ENCODE peak calls at places on chromosome 14, in four cellular contexts. One of them, this sample, is unnamed.

GRCh38 chr14:95198320-95198719 is 41.0 kb upstream of the DICER1 start:
- DNase-seq in OCI-LY7: no peak
- DNase-seq in cardiac fibroblast: no peak
- DNase-seq in heart right ventricle: no peak
- DNase-seq in this sample: no peak

GRCh38 chr14:88323520-88324199 is 591 bp upstream of the KCNK10 start:
- DNase-seq in heart right ventricle: peak
- DNase-seq in cardiac fibroblast: no peak
- DNase-seq in OCI-LY7: peak
- DNase-seq in this sample: no peak

GRCh38 chr14:52873694-52874093 is 77.2 kb downstream of the FERMT2 start:
- DNase-seq in OCI-LY7: no peak
- DNase-seq in cardiac fibroblast: peak
- DNase-seq in heart right ventricle: no peak
- DNase-seq in this sample: no peak

GRCh38 chr14:51962678-51963077 is 26.7 kb upstream of the RTRAF start:
- DNase-seq in OCI-LY7: no peak
- DNase-seq in cardiac fibroblast: peak
- DNase-seq in heart right ventricle: no peak
- DNase-seq in this sample: no peak

GRCh38 chr14:68039593-68039992 is 220.0 kb downstream of the RAD51B start:
- DNase-seq in heart right ventricle: no peak
- DNase-seq in cardiac fibroblast: no peak
- DNase-seq in OCI-LY7: no peak
- DNase-seq in this sample: no peak

GRCh38 chr14:32457213-32457920 is 128.3 kb downstream of the AKAP6 start:
- DNase-seq in cardiac fibroblast: peak
- DNase-seq in OCI-LY7: no peak
- DNase-seq in heart right ventricle: peak
- DNase-seq in this sample: no peak

GRCh38 chr14:42000450-42000849 is 393.8 kb downstream of the LRFN5 start:
- DNase-seq in OCI-LY7: no peak
- DNase-seq in cardiac fibroblast: no peak
- DNase-seq in heart right ventricle: no peak
- DNase-seq in this sample: no peak

GRCh38 chr14:37512173-37512572 is 82.9 kb downstream of the FOXA1 start:
- DNase-seq in OCI-LY7: no peak
- DNase-seq in cardiac fibroblast: no peak
- DNase-seq in heart right ventricle: no peak
- DNase-seq in this sample: no peak

GRCh38 chr14:105139831-105140239 is 28.7 kb downstream of the JAG2 start:
- DNase-seq in heart right ventricle: no peak
- DNase-seq in OCI-LY7: no peak
- DNase-seq in cardiac fibroblast: no peak
- DNase-seq in this sample: no peak

GRCh38 chr14:103581206-103581605 is 18.4 kb downstream of the COA8 start:
- DNase-seq in heart right ventricle: no peak
- DNase-seq in cardiac fibroblast: no peak
- DNase-seq in OCI-LY7: no peak
- DNase-seq in this sample: no peak

GRCh38 chr14:97719931-97720330 is 922.7 kb downstream of the VRK1 start:
- DNase-seq in OCI-LY7: no peak
- DNase-seq in heart right ventricle: no peak
- DNase-seq in cardiac fibroblast: no peak
- DNase-seq in this sample: no peak

GRCh38 chr14:50697659-50698290 is 29.7 kb upstream of the SAV1 start:
- DNase-seq in heart right ventricle: no peak
- DNase-seq in cardiac fibroblast: no peak
- DNase-seq in OCI-LY7: no peak
- DNase-seq in this sample: no peak

GRCh38 chr14:104286086-104286485 is 147.7 kb downstream of the KIF26A start:
- DNase-seq in OCI-LY7: no peak
- DNase-seq in cardiac fibroblast: no peak
- DNase-seq in heart right ventricle: no peak
- DNase-seq in this sample: no peak

GRCh38 chr14:41606249-41607118 is at the start of gene LRFN5:
- DNase-seq in cardiac fibroblast: peak
- DNase-seq in OCI-LY7: no peak
- DNase-seq in heart right ventricle: peak
- DNase-seq in this sample: no peak

GRCh38 chr14:99037777-99038176 is 234.2 kb downstream of the BCL11B start:
- DNase-seq in cardiac fibroblast: no peak
- DNase-seq in heart right ventricle: no peak
- DNase-seq in OCI-LY7: no peak
- DNase-seq in this sample: no peak

GRCh38 chr14:70320294-70320693 is 39.2 kb downstream of the COX16 start:
- DNase-seq in heart right ventricle: no peak
- DNase-seq in OCI-LY7: no peak
- DNase-seq in cardiac fibroblast: no peak
- DNase-seq in this sample: no peak

GRCh38 chr14:88799522-88799921 is 6.8 kb upstream of the EML5 start:
- DNase-seq in heart right ventricle: no peak
- DNase-seq in cardiac fibroblast: no peak
- DNase-seq in OCI-LY7: no peak
- DNase-seq in this sample: no peak

GRCh38 chr14:75292016-75292646 is 13.5 kb downstream of the FOS start:
- DNase-seq in cardiac fibroblast: no peak
- DNase-seq in OCI-LY7: no peak
- DNase-seq in heart right ventricle: no peak
- DNase-seq in this sample: no peak

GRCh38 chr14:93703941-93704340 is 84.3 kb downstream of the PRIMA1 start:
- DNase-seq in cardiac fibroblast: no peak
- DNase-seq in OCI-LY7: no peak
- DNase-seq in heart right ventricle: no peak
- DNase-seq in this sample: no peak
- TF ChIP-seq CTCF in cardiac fibroblast: no peak
- TF ChIP-seq CTCF in OCI-LY7: no peak
- TF ChIP-seq CTCF in heart right ventricle: no peak
- TF ChIP-seq CTCF in this sample: no peak

GRCh38 chr14:35147186-35147585 is 24.8 kb downstream of the PRORP start:
- DNase-seq in OCI-LY7: no peak
- DNase-seq in heart right ventricle: no peak
- DNase-seq in cardiac fibroblast: no peak
- DNase-seq in this sample: no peak
- TF ChIP-seq CTCF in OCI-LY7: no peak
- TF ChIP-seq CTCF in heart right ventricle: no peak
- TF ChIP-seq CTCF in cardiac fibroblast: no peak
- TF ChIP-seq CTCF in this sample: no peak

DNA sequence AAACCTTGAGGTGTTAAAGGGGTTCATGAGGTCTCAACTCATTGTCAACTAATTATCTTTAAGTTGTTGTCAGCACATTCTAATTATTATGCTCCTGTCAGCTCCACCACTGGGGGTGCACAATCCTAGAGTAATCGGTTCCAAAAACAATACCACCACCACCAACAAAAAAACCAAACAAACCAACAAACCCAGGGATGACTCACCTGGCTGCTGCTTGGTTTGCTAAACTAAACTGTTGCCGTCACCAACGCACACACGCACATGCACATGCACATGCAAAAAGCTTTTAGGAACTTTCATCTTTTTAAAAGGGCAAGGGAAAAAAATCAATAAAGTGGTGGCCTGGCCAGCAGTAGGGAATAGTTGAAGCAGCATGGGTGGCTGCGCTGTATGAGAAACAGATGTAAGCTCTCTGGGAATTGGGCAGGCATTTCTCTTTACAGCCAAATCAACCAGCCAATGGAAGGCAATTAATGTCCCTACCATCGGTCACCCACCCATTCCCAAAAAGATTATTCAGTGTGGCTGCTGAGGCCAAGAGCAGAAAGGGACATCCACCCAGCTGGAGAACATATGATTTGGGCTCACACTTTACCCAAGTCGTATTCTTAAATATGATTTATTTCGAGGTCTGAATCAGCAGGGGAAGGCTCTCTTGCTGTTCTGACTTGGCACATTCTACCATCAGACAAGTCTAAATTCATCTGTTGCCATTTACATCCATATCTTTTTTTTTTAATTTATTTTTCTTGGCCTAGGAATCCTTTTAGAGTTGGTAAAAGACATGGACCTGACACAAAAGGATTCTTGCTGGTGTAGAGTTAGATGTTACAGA is 20.0 kb downstream of the TMEM30B start:
- DNase-seq in cardiac fibroblast: peak
- DNase-seq in heart right ventricle: no peak
- DNase-seq in OCI-LY7: no peak
- DNase-seq in this sample: no peak
- TF ChIP-seq CTCF in cardiac fibroblast: peak
- TF ChIP-seq CTCF in heart right ventricle: no peak
- TF ChIP-seq CTCF in OCI-LY7: peak
- TF ChIP-seq CTCF in this sample: no peak

GRCh38 chr14:46490150-46490769 is 161.3 kb downstream of the RPL10L start:
- DNase-seq in OCI-LY7: peak
- DNase-seq in cardiac fibroblast: no peak
- DNase-seq in heart right ventricle: no peak
- DNase-seq in this sample: no peak
- TF ChIP-seq CTCF in OCI-LY7: peak
- TF ChIP-seq CTCF in cardiac fibroblast: no peak
- TF ChIP-seq CTCF in heart right ventricle: no peak
- TF ChIP-seq CTCF in this sample: peak